ENCODE peak calls at places on chromosomes 7 and 10, in ten cellular contexts. X, Z, G, Y, L, C, D, S, N and R are unnamed samples.

GRCh38 chr10:98361131-98361633 is 53.8 kb downstream of the PYROXD2 start:
- DNase-seq in Y (peak; percentile 88), N (no peak), D (peak; percentile 39), C (peak; percentile 89), X (no peak), Z (peak; percentile 36), L (peak; percentile 53), S (peak; percentile 68), G (peak; percentile 13), R (peak; percentile 95)

GRCh38 chr7:109964780-109965179 is 1126.1 kb upstream of the LRRN3 start:
- DNase-seq in X (no peak), Y (no peak), Z (no peak), D (no peak), G (peak; percentile 43), N (no peak), C (no peak), S (no peak), L (no peak), R (no peak)

GRCh38 chr7:104267701-104268368 is 60.0 kb upstream of the ORC5 start:
- DNase-seq in G (peak; percentile 4), X (no peak), S (no peak), D (no peak), C (no peak), Z (no peak), N (peak; percentile 4), Y (no peak), L (no peak), R (no peak)

GRCh38 chr7:155289107-155289506 is 8.6 kb upstream of the INSIG1 start:
- DNase-seq in S (no peak), X (no peak), Z (no peak), G (no peak), L (no peak), D (no peak), C (no peak), Y (peak; percentile 1), N (no peak), R (no peak)

GRCh38 chr7:111752022-111752582 is 189.8 kb upstream of the IMMP2L start:
- DNase-seq in C (no peak), Y (peak; percentile 60), L (peak; percentile 57), S (peak; percentile 93), D (peak; percentile 43), X (no peak), G (peak; percentile 52), Z (peak; percentile 40), N (peak; percentile 54), R (no peak)

GRCh38 chr7:130903358-130903974 is 169.5 kb upstream of the KLF14 start:
- DNase-seq in L (no peak), D (no peak), C (no peak), X (no peak), Z (no peak), S (no peak), Y (peak; percentile 57), N (no peak), G (peak; percentile 89), R (no peak)

GRCh38 chr10:103193107-103193819 is at the start of gene NT5C2:
- DNase-seq in N (peak; percentile 40), X (no peak), D (peak; percentile 85), S (peak; percentile 81), G (peak; percentile 80), L (peak; percentile 88), C (peak; percentile 86), Y (peak; percentile 82), Z (peak; percentile 83), R (peak; percentile 81)

GRCh38 chr7:131950758-131951157 is 394.3 kb upstream of the PODXL start:
- DNase-seq in C (no peak), G (no peak), Y (no peak), L (no peak), X (no peak), D (no peak), N (no peak), Z (no peak), S (no peak), R (no peak)

GRCh38 chr10:61067683-61068336 is 123.8 kb upstream of the RHOBTB1 start:
- DNase-seq in C (no peak), Y (no peak), G (peak; percentile 2), D (no peak), S (no peak), Z (no peak), X (no peak), L (no peak), N (no peak), R (no peak)

GRCh38 chr10:6114758-6115410 is 26.1 kb downstream of the RBM17 start:
- DNase-seq in N (no peak), D (no peak), Z (no peak), Y (no peak), X (no peak), L (no peak), S (no peak), G (peak; percentile 46), C (no peak), R (no peak)

GRCh38 chr10:58481569-58482109 is 31.0 kb upstream of the BICC1 start:
- DNase-seq in Z (no peak), C (no peak), L (no peak), N (no peak), X (no peak), D (no peak), Y (no peak), G (no peak), S (no peak), R (no peak)

GRCh38 chr10:58488921-58489320 is 23.8 kb upstream of the BICC1 start:
- DNase-seq in L (no peak), D (no peak), Y (no peak), X (no peak), C (no peak), G (no peak), Z (no peak), S (no peak), N (no peak), R (no peak)

DNA sequence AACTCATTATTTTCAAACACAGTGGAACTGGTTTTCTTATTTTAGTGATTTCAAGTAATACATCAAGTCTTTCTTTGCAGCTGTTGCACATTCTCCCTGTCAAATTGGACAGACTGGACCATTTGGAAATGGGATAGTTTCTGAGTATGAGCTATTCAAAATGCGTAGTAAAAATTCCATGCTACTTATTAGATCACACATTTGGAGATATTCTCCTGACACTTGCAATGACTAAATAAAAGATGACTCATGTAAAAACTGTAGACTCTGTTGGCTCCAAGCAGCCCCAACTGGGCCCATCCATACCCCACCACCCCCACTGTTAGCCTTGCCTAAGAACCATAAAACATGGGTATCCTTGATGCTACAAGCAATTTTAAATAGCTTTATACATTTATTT is 25.9 kb upstream of the BICC1 start:
- DNase-seq in X (no peak), Z (no peak), G (no peak), D (no peak), L (no peak), Y (no peak), S (no peak), N (no peak), C (no peak), R (no peak)
- H3K4me3 ChIP-seq in X (no peak overlapping the region), Z (no peak overlapping the region), G (no peak overlapping the region), D (no peak overlapping the region), L (no peak overlapping the region), Y (no peak overlapping the region), S (no peak overlapping the region), N (no peak overlapping the region), C (no peak overlapping the region), R (no peak overlapping the region)

DNA sequence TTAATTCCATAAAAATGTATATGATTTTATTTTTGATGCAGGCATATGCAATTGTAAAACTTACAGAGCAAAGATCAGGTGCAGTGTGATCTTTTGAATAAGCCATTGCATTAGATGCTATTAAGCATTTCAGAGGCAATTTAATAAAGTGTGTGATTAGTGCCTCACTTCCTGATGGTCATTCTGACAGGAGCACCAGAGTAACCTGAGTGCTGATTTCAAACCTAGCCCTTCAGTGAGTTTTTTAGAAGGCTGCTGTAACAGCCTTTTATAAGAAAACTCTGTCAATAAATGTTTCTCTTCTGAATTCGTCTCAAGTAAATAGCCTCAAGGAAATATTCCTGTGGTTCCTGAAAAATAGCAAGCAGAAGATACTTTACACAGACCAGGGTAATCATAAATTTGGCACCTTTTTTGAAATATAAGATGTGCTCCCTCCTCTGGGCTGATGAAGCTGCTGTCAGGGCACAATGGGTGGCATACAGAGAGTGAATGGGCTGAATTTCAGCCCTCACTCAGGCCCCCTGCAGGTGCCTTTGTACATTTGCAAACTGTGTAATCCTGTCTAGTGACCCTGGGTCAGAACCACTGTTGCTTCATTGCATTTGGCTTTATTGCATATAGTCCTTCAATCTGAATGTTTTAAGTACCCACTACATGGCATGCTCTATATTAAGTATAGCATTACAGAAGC is 193.7 kb upstream of the CSTF2T start:
- DNase-seq in N (peak; percentile 10), S (no peak), D (no peak), G (peak; percentile 17), L (peak; percentile 14), C (no peak), Y (no peak), X (no peak), Z (no peak), R (no peak)
- TF ChIP-seq EP300 in N (no peak), S (no peak), D (no peak), G (no peak), L (no peak), C (no peak), Y (no peak), X (no peak), Z (no peak), R (no peak)

DNA sequence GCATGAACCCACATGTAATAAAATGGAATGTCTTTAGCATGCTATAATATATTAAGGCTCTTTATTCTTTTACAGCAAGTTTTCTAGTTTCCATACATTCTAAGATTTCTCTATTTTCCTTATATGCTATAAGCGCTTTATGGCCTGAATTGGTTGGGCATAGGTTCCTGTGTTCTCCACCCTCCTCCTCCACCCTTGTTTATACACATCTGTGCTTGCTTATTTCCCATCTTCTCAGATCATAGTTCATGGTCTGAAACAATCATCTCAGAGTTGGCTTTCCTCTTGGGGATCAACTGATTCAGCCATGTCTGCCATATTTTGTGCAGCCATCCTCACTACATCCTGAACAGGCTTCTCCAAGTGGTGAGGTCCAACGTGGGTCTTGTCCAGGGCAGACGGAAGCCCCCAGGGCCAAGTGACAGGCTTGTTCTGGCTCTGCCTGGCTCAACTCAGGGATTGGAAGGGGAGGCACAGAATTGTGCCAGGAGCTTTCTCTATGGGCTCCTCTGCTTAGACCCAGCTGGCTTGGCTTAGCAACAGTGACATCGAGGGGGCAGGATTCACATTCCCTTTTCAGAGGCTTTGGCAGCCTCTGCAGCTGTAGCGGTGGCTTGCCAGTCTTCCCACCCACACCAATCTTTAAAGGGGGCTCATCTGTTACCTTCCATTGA is 327.3 kb downstream of the PTEN start:
- DNase-seq in Y (no peak), L (no peak), X (no peak), D (no peak), S (no peak), N (no peak), Z (no peak), C (no peak), G (no peak), R (no peak)
- TF ChIP-seq POLR2A in Y (no peak), L (no peak), X (no peak), D (no peak), S (no peak), N (no peak), Z (no peak), C (no peak), G (no peak), R (no peak)

DNA sequence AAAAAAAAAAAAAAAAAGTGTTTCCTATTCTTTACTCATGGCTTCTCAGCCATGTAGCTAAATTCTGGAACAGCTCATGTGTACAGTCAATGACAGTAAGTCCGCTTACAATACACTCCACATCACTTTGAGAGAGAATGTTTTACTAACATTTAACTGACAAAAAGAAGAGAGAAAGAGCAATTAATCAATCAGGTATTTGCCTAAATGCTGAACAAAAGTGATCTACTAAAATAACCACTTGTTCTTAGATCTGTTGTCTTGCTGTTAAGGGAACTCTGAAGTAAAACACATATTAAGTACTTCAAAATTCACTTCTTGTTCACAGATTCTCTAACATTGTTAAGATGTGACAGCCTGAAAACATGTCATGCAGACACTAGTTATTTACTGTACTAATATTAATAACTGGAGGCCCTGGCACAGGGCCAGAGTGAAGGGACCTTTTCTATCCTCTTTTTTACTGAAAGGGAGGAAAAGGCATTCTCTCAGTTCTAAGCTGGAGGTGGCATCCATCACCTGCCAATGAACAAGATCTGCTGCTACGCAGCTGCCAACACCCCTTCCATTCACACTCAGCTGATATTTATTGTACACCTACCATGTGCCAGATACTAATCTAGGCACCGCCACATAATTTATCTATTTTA is 72.6 kb downstream of the AHR start:
- DNase-seq in N (no peak), L (no peak), Z (peak; percentile 59), D (no peak), G (peak; percentile 10), Y (no peak), S (no peak), C (no peak), X (no peak), R (no peak)
- H3K4me3 ChIP-seq in N (no peak overlapping the region), L (no peak overlapping the region), Z (no peak overlapping the region), D (no peak overlapping the region), G (peak overlapping the region; percentile 17), Y (no peak overlapping the region), S (no peak overlapping the region), C (no peak overlapping the region), X (no peak overlapping the region), R (no peak overlapping the region)